ENCODE peak calls at places on chromosome X, in seven cellular contexts. One of them, this sample, is unnamed.

GRCh38 chrX:17633546-17633945 is 103.7 kb upstream of the SCML1 start:
- DNase-seq in HepG2: no peak
- DNase-seq in H1: no peak
- DNase-seq in K562: no peak
- DNase-seq in GM12878: no peak
- DNase-seq in HCT116: no peak
- DNase-seq in SK-N-SH: no peak
- DNase-seq in this sample: no peak

GRCh38 chrX:57481514-57481913 is 110.3 kb upstream of the ZXDB start:
- DNase-seq in HCT116: no peak
- DNase-seq in SK-N-SH: no peak
- DNase-seq in GM12878: no peak
- DNase-seq in K562: no peak
- DNase-seq in H1: no peak
- DNase-seq in HepG2: no peak
- DNase-seq in this sample: no peak

GRCh38 chrX:153533041-153533565 is 15.7 kb downstream of the ATP2B3 start:
- DNase-seq in HCT116: no peak
- DNase-seq in SK-N-SH: no peak
- DNase-seq in H1: no peak
- DNase-seq in K562: no peak
- DNase-seq in GM12878: no peak
- DNase-seq in HepG2: no peak
- DNase-seq in this sample: no peak

GRCh38 chrX:123450217-123450616 is 266.1 kb downstream of the GRIA3 start:
- DNase-seq in SK-N-SH: no peak
- DNase-seq in HepG2: peak; percentile 3
- DNase-seq in K562: peak; percentile 14
- DNase-seq in HCT116: no peak
- DNase-seq in H1: no peak
- DNase-seq in GM12878: no peak
- DNase-seq in this sample: peak; percentile 31

GRCh38 chrX:2242980-2243379 is 257.8 kb downstream of the DHRSX start:
- DNase-seq in K562: no peak
- DNase-seq in GM12878: no peak
- DNase-seq in HCT116: no peak
- DNase-seq in H1: no peak
- DNase-seq in SK-N-SH: no peak
- DNase-seq in HepG2: no peak
- DNase-seq in this sample: no peak

GRCh38 chrX:48560681-48561080 is 13.6 kb upstream of the RBM3 start:
- DNase-seq in GM12878: no peak
- DNase-seq in HCT116: no peak
- DNase-seq in HepG2: no peak
- DNase-seq in K562: no peak
- DNase-seq in H1: no peak
- DNase-seq in SK-N-SH: no peak
- DNase-seq in this sample: no peak

GRCh38 chrX:41912922-41913321 is 10.4 kb downstream of the CASK start:
- DNase-seq in HepG2: no peak
- DNase-seq in SK-N-SH: no peak
- DNase-seq in K562: no peak
- DNase-seq in H1: no peak
- DNase-seq in HCT116: no peak
- DNase-seq in GM12878: no peak
- DNase-seq in this sample: no peak

GRCh38 chrX:13506574-13506973 is 62.8 kb upstream of the EGFL6 start:
- DNase-seq in GM12878: no peak
- DNase-seq in SK-N-SH: peak; percentile 62
- DNase-seq in K562: peak; percentile 54
- DNase-seq in HCT116: peak; percentile 28
- DNase-seq in H1: no peak
- DNase-seq in HepG2: peak; percentile 2
- DNase-seq in this sample: peak; percentile 61

GRCh38 chrX:794311-794710 is 163.7 kb downstream of the SHOX start:
- DNase-seq in K562: no peak
- DNase-seq in SK-N-SH: no peak
- DNase-seq in HCT116: no peak
- DNase-seq in HepG2: no peak
- DNase-seq in GM12878: no peak
- DNase-seq in H1: no peak
- DNase-seq in this sample: no peak

GRCh38 chrX:133461226-133461625 is 45.9 kb upstream of the GPC4 start:
- DNase-seq in GM12878: no peak
- DNase-seq in HepG2: no peak
- DNase-seq in HCT116: no peak
- DNase-seq in H1: no peak
- DNase-seq in K562: no peak
- DNase-seq in SK-N-SH: no peak
- DNase-seq in this sample: no peak

GRCh38 chrX:22577181-22577580 is 304.5 kb downstream of the CBLL2 start:
- DNase-seq in HCT116: no peak
- DNase-seq in HepG2: no peak
- DNase-seq in GM12878: no peak
- DNase-seq in SK-N-SH: no peak
- DNase-seq in H1: no peak
- DNase-seq in K562: no peak
- DNase-seq in this sample: peak; percentile 7

GRCh38 chrX:103153661-103154060 is 60.7 kb upstream of the NXF3 start:
- DNase-seq in H1: no peak
- DNase-seq in HCT116: no peak
- DNase-seq in SK-N-SH: no peak
- DNase-seq in GM12878: no peak
- DNase-seq in HepG2: no peak
- DNase-seq in K562: no peak
- DNase-seq in this sample: no peak

GRCh38 chrX:139200793-139201192 is 329.7 kb upstream of the F9 start:
- DNase-seq in GM12878: no peak
- DNase-seq in K562: no peak
- DNase-seq in H1: no peak
- DNase-seq in SK-N-SH: no peak
- DNase-seq in HCT116: no peak
- DNase-seq in HepG2: no peak
- DNase-seq in this sample: no peak

GRCh38 chrX:9033179-9033578 is 748 bp downstream of the FAM9B start:
- DNase-seq in H1: no peak
- DNase-seq in K562: no peak
- DNase-seq in HepG2: no peak
- DNase-seq in SK-N-SH: peak; percentile 13
- DNase-seq in GM12878: no peak
- DNase-seq in HCT116: no peak
- DNase-seq in this sample: no peak

GRCh38 chrX:43750248-43750676 is 94.2 kb downstream of the MAOA start:
- DNase-seq in GM12878: no peak
- DNase-seq in K562: peak; percentile 41
- DNase-seq in HepG2: peak; percentile 57
- DNase-seq in H1: peak; percentile 10
- DNase-seq in SK-N-SH: peak; percentile 48
- DNase-seq in HCT116: peak; percentile 31
- DNase-seq in this sample: peak; percentile 27

GRCh38 chrX:49972313-49972712 is 49.9 kb downstream of the CLCN5 start:
- DNase-seq in GM12878: no peak
- DNase-seq in H1: no peak
- DNase-seq in K562: no peak
- DNase-seq in SK-N-SH: no peak
- DNase-seq in HepG2: no peak
- DNase-seq in HCT116: no peak
- DNase-seq in this sample: no peak

GRCh38 chrX:56253832-56254703 is 21.9 kb downstream of the KLF8 start:
- DNase-seq in SK-N-SH: no peak
- DNase-seq in HCT116: no peak
- DNase-seq in HepG2: no peak
- DNase-seq in GM12878: no peak
- DNase-seq in H1: no peak
- DNase-seq in K562: no peak
- DNase-seq in this sample: no peak

DNA sequence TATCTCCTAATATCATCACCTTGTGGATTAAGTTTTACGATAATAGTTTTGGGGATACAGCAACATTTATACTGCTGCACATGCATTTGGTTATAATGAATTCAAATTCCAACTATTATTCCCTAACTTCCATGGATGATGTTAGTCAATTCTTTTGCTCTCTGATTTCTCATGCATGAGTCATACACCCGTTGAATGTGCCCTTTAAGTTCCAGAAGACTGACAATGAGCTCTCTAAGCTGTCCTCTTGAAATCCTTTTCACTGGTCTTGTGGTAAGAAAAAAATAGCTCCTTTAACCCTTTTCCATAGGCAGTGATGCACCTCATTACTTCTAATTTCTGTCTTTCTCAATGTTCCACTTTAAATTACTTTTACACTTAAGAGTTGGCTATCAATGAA is 1095.2 kb upstream of the POU3F4 start:
- DNase-seq in HepG2: no peak
- DNase-seq in SK-N-SH: no peak
- DNase-seq in K562: no peak
- DNase-seq in GM12878: no peak
- DNase-seq in HCT116: peak; percentile 1
- DNase-seq in H1: no peak
- DNase-seq in this sample: no peak
- TF ChIP-seq JUND in HepG2: no peak
- TF ChIP-seq JUND in SK-N-SH: no peak
- TF ChIP-seq JUND in K562: no peak
- TF ChIP-seq JUND in GM12878: no peak
- TF ChIP-seq JUND in HCT116: no peak
- TF ChIP-seq JUND in H1: no peak
- TF ChIP-seq JUND in this sample: no peak

GRCh38 chrX:10579018-10579752 is 41.2 kb downstream of the MID1 start:
- DNase-seq in GM12878: no peak
- DNase-seq in HCT116: peak; percentile 78
- DNase-seq in SK-N-SH: no peak
- DNase-seq in HepG2: peak; percentile 62
- DNase-seq in K562: no peak
- DNase-seq in H1: no peak
- DNase-seq in this sample: no peak

GRCh38 chrX:10577863-10578262 is 42.5 kb downstream of the MID1 start:
- DNase-seq in SK-N-SH: no peak
- DNase-seq in H1: no peak
- DNase-seq in K562: no peak
- DNase-seq in HepG2: no peak
- DNase-seq in HCT116: no peak
- DNase-seq in GM12878: no peak
- DNase-seq in this sample: no peak

GRCh38 chrX:10582215-10582733 is 38.1 kb downstream of the MID1 start:
- DNase-seq in HepG2: no peak
- DNase-seq in GM12878: no peak
- DNase-seq in SK-N-SH: no peak
- DNase-seq in K562: peak; percentile 44
- DNase-seq in HCT116: peak; percentile 29
- DNase-seq in H1: no peak
- DNase-seq in this sample: no peak

GRCh38 chrX:10576777-10577444 is 43.5 kb downstream of the MID1 start:
- DNase-seq in HepG2: no peak
- DNase-seq in K562: no peak
- DNase-seq in SK-N-SH: no peak
- DNase-seq in HCT116: no peak
- DNase-seq in GM12878: no peak
- DNase-seq in H1: no peak
- DNase-seq in this sample: no peak

GRCh38 chrX:10579753-10580060 is 40.7 kb downstream of the MID1 start:
- DNase-seq in SK-N-SH: no peak
- DNase-seq in HepG2: no peak
- DNase-seq in K562: no peak
- DNase-seq in HCT116: peak; percentile 70
- DNase-seq in GM12878: no peak
- DNase-seq in H1: no peak
- DNase-seq in this sample: no peak
- TF ChIP-seq JUND in SK-N-SH: no peak
- TF ChIP-seq JUND in HepG2: no peak
- TF ChIP-seq JUND in K562: no peak
- TF ChIP-seq JUND in HCT116: no peak
- TF ChIP-seq JUND in GM12878: no peak
- TF ChIP-seq JUND in H1: no peak
- TF ChIP-seq JUND in this sample: no peak

GRCh38 chrX:40318076-40318475 is 220.3 kb upstream of the BCOR start:
- DNase-seq in K562: no peak
- DNase-seq in H1: no peak
- DNase-seq in HepG2: no peak
- DNase-seq in HCT116: no peak
- DNase-seq in GM12878: no peak
- DNase-seq in SK-N-SH: no peak
- DNase-seq in this sample: no peak

GRCh38 chrX:40316502-40316901 is 218.7 kb upstream of the BCOR start:
- DNase-seq in K562: no peak
- DNase-seq in HepG2: no peak
- DNase-seq in HCT116: no peak
- DNase-seq in SK-N-SH: no peak
- DNase-seq in H1: no peak
- DNase-seq in GM12878: no peak
- DNase-seq in this sample: no peak

GRCh38 chrX:40320819-40321218 is 223.1 kb upstream of the BCOR start:
- DNase-seq in H1: no peak
- DNase-seq in SK-N-SH: no peak
- DNase-seq in HepG2: no peak
- DNase-seq in GM12878: no peak
- DNase-seq in K562: no peak
- DNase-seq in HCT116: no peak
- DNase-seq in this sample: no peak

GRCh38 chrX:40314070-40314469 is 216.3 kb upstream of the BCOR start:
- DNase-seq in HCT116: no peak
- DNase-seq in SK-N-SH: no peak
- DNase-seq in GM12878: no peak
- DNase-seq in H1: no peak
- DNase-seq in HepG2: no peak
- DNase-seq in K562: peak; percentile 23
- DNase-seq in this sample: no peak

DNA sequence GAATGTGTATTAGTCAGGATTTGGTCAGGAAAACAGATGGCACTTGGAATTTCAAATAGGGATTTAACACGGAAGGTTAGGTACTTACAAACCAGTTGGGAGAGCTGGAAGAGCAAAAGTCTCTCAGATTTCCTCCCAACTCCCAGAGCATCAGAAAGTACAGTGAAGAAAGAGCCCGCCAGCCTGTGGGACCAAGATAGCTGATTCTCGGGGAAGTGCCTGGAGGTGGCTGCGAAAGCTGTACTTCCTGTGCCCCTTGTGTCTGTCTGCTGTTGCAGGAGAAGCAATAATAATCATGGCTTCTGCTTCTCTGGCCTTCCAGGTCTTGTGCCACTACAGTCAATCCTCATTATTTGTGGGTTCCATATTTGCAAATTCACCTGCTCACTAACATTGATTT is 221.0 kb upstream of the BCOR start:
- DNase-seq in K562: no peak
- DNase-seq in GM12878: no peak
- DNase-seq in HCT116: no peak
- DNase-seq in SK-N-SH: no peak
- DNase-seq in HepG2: no peak
- DNase-seq in H1: no peak
- DNase-seq in this sample: no peak
- TF ChIP-seq JUND in K562: no peak
- TF ChIP-seq JUND in GM12878: no peak
- TF ChIP-seq JUND in HCT116: no peak
- TF ChIP-seq JUND in SK-N-SH: no peak
- TF ChIP-seq JUND in HepG2: no peak
- TF ChIP-seq JUND in H1: no peak
- TF ChIP-seq JUND in this sample: no peak

DNA sequence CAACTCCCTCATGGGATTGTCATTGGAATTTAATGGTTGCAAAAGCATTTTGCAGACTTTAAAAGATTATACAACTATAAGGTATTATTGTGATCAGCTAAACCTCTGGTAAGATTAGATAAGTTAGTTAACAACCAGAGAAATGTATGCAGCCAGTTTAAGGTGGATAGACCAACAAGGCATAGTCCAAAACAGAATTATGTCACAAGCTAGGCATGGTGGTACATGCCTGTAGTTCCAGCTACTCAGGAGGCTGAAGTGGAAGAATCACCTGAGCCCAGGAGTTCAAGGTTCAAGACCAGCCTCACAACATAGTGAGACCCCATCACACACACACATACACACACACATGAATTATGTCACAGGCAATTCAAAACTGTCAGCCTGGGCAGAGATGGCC is 54.7 kb upstream of the KLHL13 start:
- DNase-seq in SK-N-SH: no peak
- DNase-seq in H1: no peak
- DNase-seq in GM12878: no peak
- DNase-seq in K562: no peak
- DNase-seq in HCT116: no peak
- DNase-seq in HepG2: no peak
- DNase-seq in this sample: no peak
- TF ChIP-seq JUND in SK-N-SH: no peak
- TF ChIP-seq JUND in H1: no peak
- TF ChIP-seq JUND in GM12878: no peak
- TF ChIP-seq JUND in K562: no peak
- TF ChIP-seq JUND in HCT116: no peak
- TF ChIP-seq JUND in HepG2: no peak
- TF ChIP-seq JUND in this sample: no peak

This sample was measured in T47D.